ENCODE peak calls at places on chromosome X, in five cellular contexts. F is colonic mucosa, V is Peyer's patch, K is body of pancreas, D is A549. Y is an unnamed sample.

GRCh38 chrX:48798318-48798717 is 3.5 kb upstream of the HDAC6 start:
- DNase-seq in F (no peak), V (no peak), K (no peak), D (no peak), Y (no peak)

GRCh38 chrX:100673397-100673953 is 29.5 kb downstream of the SRPX2 start:
- DNase-seq in F (no peak), V (no peak), K (no peak), D (no peak), Y (no peak)

GRCh38 chrX:53356186-53356585 is 66.3 kb downstream of the SMC1A start:
- DNase-seq in F (no peak), V (no peak), K (no peak), D (no peak), Y (no peak)

GRCh38 chrX:53678667-53679066 is 7.9 kb downstream of the HUWE1 start:
- DNase-seq in F (no peak), V (no peak), K (no peak), D (peak; percentile 13), Y (no peak)

GRCh38 chrX:52983526-52983925 is 25.2 kb upstream of the FAM156A start:
- DNase-seq in F (no peak), V (no peak), K (no peak), D (no peak), Y (no peak)

GRCh38 chrX:2666491-2666890 is 24.6 kb upstream of the CD99 start:
- DNase-seq in F (no peak), V (no peak), K (no peak), D (no peak), Y (no peak)

GRCh38 chrX:14398725-14399124 is 130.6 kb upstream of the GLRA2 start:
- DNase-seq in F (peak; percentile 24), V (no peak), K (no peak), D (no peak), Y (no peak)

GRCh38 chrX:135505356-135505755 is 15.1 kb upstream of the INTS6L start:
- DNase-seq in F (no peak), V (no peak), K (no peak), D (no peak), Y (no peak)

GRCh38 chrX:132217203-132218073 is 1.8 kb downstream of the RAP2C start:
- DNase-seq in F (peak; percentile 79), V (peak; percentile 65), K (peak; percentile 52), D (peak; percentile 68), Y (peak; percentile 50)

GRCh38 chrX:134886201-134886600 is 104.6 kb upstream of the SMIM10 start:
- DNase-seq in F (no peak), V (no peak), K (no peak), D (no peak), Y (no peak)

GRCh38 chrX:12975999-12976558 is 1.2 kb downstream of the TMSB4X start:
- DNase-seq in F (peak; percentile 61), V (peak; percentile 58), K (peak; percentile 30), D (peak; percentile 55), Y (peak; percentile 7)

GRCh38 chrX:1398431-1399340 is 6.8 kb upstream of the SLC25A6 start:
- DNase-seq in F (no peak), V (peak; percentile 41), K (no peak), D (no peak), Y (no peak)

GRCh38 chrX:11381464-11381863 is 88.3 kb downstream of the AMELX start:
- DNase-seq in F (peak; percentile 51), V (no peak), K (peak; percentile 44), D (peak; percentile 5), Y (no peak)

GRCh38 chrX:131792789-131793462 is 230.2 kb upstream of the STK26 start:
- DNase-seq in F (peak; percentile 95), V (no peak), K (peak; percentile 91), D (peak; percentile 29), Y (peak; percentile 69)

GRCh38 chrX:115058276-115058675 is 40.9 kb upstream of the IL13RA2 start:
- DNase-seq in F (no peak), V (no peak), K (no peak), D (no peak), Y (no peak)

GRCh38 chrX:21932277-21932996 is 8.1 kb upstream of the SMS start:
- DNase-seq in F (no peak), V (no peak), K (peak; percentile 30), D (no peak), Y (no peak)

GRCh38 chrX:14899607-14900006 is 26.4 kb downstream of the MOSPD2 start:
- DNase-seq in F (no peak), V (no peak), K (no peak), D (peak; percentile 1), Y (no peak)

GRCh38 chrX:144531877-144532276 is 648.0 kb downstream of the UBE2NL start:
- DNase-seq in F (no peak), V (no peak), K (no peak), D (no peak), Y (no peak)

GRCh38 chrX:9562851-9563250 is 98.0 kb downstream of the TBL1X start:
- DNase-seq in F (no peak), V (no peak), K (no peak), D (peak; percentile 22), Y (no peak)

GRCh38 chrX:9555354-9555753 is 90.5 kb downstream of the TBL1X start:
- DNase-seq in F (no peak), V (no peak), K (no peak), D (no peak), Y (no peak)

GRCh38 chrX:28981952-28982351 is 394.7 kb downstream of the IL1RAPL1 start:
- DNase-seq in F (no peak), V (no peak), K (no peak), D (no peak), Y (no peak)
- H3K27ac ChIP-seq in F (no peak overlapping the region), V (no peak overlapping the region), K (no peak overlapping the region), D (no peak overlapping the region), Y (no peak overlapping the region)

GRCh38 chrX:20686256-20686655 is 419.5 kb upstream of the RPS6KA3 start:
- DNase-seq in F (no peak), V (no peak), K (no peak), D (no peak), Y (no peak)
- H3K27ac ChIP-seq in F (no peak overlapping the region), V (no peak overlapping the region), K (no peak overlapping the region), D (no peak overlapping the region), Y (no peak overlapping the region)

GRCh38 chrX:150897371-150898319 is 823 bp downstream of the CD99L2 start:
- DNase-seq in F (peak; percentile 51), V (no peak), K (peak; percentile 27), D (peak; percentile 24), Y (no peak)
- H3K27ac ChIP-seq in F (no peak overlapping the region), V (peak overlapping the region; percentile 77), K (peak overlapping the region; percentile 73), D (peak overlapping the region; percentile 96), Y (peak overlapping the region; percentile 58)

GRCh38 chrX:139828830-139829229 is 104.0 kb downstream of the ATP11C start:
- DNase-seq in F (no peak), V (no peak), K (no peak), D (no peak), Y (no peak)
- H3K27ac ChIP-seq in F (no peak overlapping the region), V (no peak overlapping the region), K (no peak overlapping the region), D (no peak overlapping the region), Y (no peak overlapping the region)

GRCh38 chrX:103384672-103385071 is 8.3 kb downstream of the BEX3 start:
- DNase-seq in F (no peak), V (no peak), K (no peak), D (no peak), Y (no peak)
- H3K27ac ChIP-seq in F (no peak overlapping the region), V (no peak overlapping the region), K (no peak overlapping the region), D (no peak overlapping the region), Y (no peak overlapping the region)

GRCh38 chrX:39528161-39528560 is 569.6 kb downstream of the BCOR start:
- DNase-seq in F (no peak), V (no peak), K (no peak), D (no peak), Y (no peak)
- H3K27ac ChIP-seq in F (no peak overlapping the region), V (no peak overlapping the region), K (no peak overlapping the region), D (no peak overlapping the region), Y (no peak overlapping the region)

GRCh38 chrX:154305481-154306205 is 10.0 kb downstream of the TKTL1 start:
- DNase-seq in F (no peak), V (no peak), K (no peak), D (no peak), Y (no peak)

GRCh38 chrX:154309041-154309775 is 13.6 kb downstream of the TKTL1 start:
- DNase-seq in F (no peak), V (no peak), K (no peak), D (no peak), Y (no peak)

GRCh38 chrX:154304901-154305300 is 9.3 kb downstream of the TKTL1 start:
- DNase-seq in F (no peak), V (no peak), K (no peak), D (no peak), Y (no peak)

GRCh38 chrX:154308108-154308946 is 12.7 kb downstream of the TKTL1 start:
- DNase-seq in F (peak; percentile 75), V (peak; percentile 52), K (peak; percentile 64), D (peak; percentile 39), Y (peak; percentile 13)

GRCh38 chrX:154307207-154307606 is 11.6 kb downstream of the TKTL1 start:
- DNase-seq in F (no peak), V (no peak), K (no peak), D (no peak), Y (no peak)
- H3K27ac ChIP-seq in F (no peak overlapping the region), V (no peak overlapping the region), K (no peak overlapping the region), D (no peak overlapping the region), Y (no peak overlapping the region)

GRCh38 chrX:138287200-138287865 is 424.2 kb downstream of the FGF13 start:
- DNase-seq in F (no peak), V (no peak), K (no peak), D (no peak), Y (no peak)
- H3K27ac ChIP-seq in F (no peak overlapping the region), V (no peak overlapping the region), K (no peak overlapping the region), D (no peak overlapping the region), Y (no peak overlapping the region)

GRCh38 chrX:72712094-72712755 is 1.9 kb downstream of the PHKA1 start:
- DNase-seq in F (no peak), V (no peak), K (no peak), D (no peak), Y (no peak)
- H3K27ac ChIP-seq in F (no peak overlapping the region), V (no peak overlapping the region), K (peak overlapping the region; percentile 90), D (peak overlapping the region; percentile 94), Y (no peak overlapping the region)

GRCh38 chrX:153925739-153926593 is at the start of gene ARHGAP4:
- DNase-seq in F (no peak), V (peak; percentile 53), K (no peak), D (no peak), Y (no peak)

GRCh38 chrX:153926594-153926862 is 464 bp upstream of the ARHGAP4 start:
- DNase-seq in F (no peak), V (no peak), K (no peak), D (no peak), Y (no peak)

GRCh38 chrX:153924149-153924861 is 1.8 kb downstream of the ARHGAP4 start:
- DNase-seq in F (no peak), V (no peak), K (no peak), D (peak; percentile 34), Y (no peak)

GRCh38 chrX:153926863-153927685 is 1.0 kb upstream of the ARHGAP4 start:
- DNase-seq in F (peak; percentile 66), V (peak; percentile 64), K (peak; percentile 52), D (no peak), Y (no peak)

DNA sequence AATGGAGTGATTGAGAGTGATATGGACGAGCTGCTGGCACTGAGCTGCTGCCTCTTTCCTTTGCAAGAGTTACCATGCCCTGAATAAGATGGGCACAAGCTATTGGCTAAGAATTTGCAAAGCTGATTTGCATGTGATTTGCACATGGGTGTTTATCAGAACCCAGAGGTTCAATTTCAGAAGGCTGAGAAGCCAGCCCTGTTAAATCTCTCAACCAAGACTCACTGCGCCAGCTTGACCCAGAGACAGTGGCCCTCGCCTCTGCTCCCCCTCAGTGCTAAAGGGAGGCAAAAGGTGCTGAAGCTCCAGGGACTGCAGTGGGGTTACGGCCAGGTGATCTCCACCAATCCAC is 701 bp downstream of the ARHGAP4 start:
- DNase-seq in F (no peak), V (no peak), K (no peak), D (no peak), Y (no peak)
- H3K27ac ChIP-seq in F (peak overlapping the region; percentile 90), V (peak overlapping the region; percentile 98), K (peak overlapping the region; percentile 96), D (no peak overlapping the region), Y (peak overlapping the region; percentile 42)

Y was measured in substantia nigra.